ENCODE peak calls at places on chromosome 16, in six cellular contexts. F is cardiac fibroblast; Q is CD8-positive, alpha-beta memory T cell; I is HFF-Myc; C is AG10803; H is pancreas. B is an unnamed sample.

GRCh38 chr16:27228036-27228435 is 24.7 kb downstream of the KDM8 start:
- DNase-seq in F (no peak), Q (no peak), I (no peak), C (no peak), H (no peak), B (no peak)

GRCh38 chr16:86828653-86829052 is 250.3 kb downstream of the FOXL1 start:
- DNase-seq in F (no peak), Q (no peak), I (no peak), C (no peak), H (no peak), B (no peak)

GRCh38 chr16:19400709-19401108 is 17.0 kb upstream of the TMC5 start:
- DNase-seq in F (no peak), Q (no peak), I (no peak), C (no peak), H (no peak), B (no peak)

GRCh38 chr16:57826706-57827625 is 24.7 kb upstream of the KIFC3 start:
- DNase-seq in F (no peak), Q (no peak), I (no peak), C (no peak), H (peak), B (no peak)

GRCh38 chr16:17509194-17509593 is 38.4 kb upstream of the XYLT1 start:
- DNase-seq in F (no peak), Q (no peak), I (no peak), C (no peak), H (no peak), B (no peak)

GRCh38 chr16:85284138-85284897 is 172.0 kb upstream of the CIBAR2 start:
- DNase-seq in F (no peak), Q (no peak), I (no peak), C (no peak), H (no peak), B (no peak)

GRCh38 chr16:57859331-57859730 is 57.0 kb upstream of the KIFC3 start:
- DNase-seq in F (peak), Q (no peak), I (no peak), C (peak), H (no peak), B (no peak)

GRCh38 chr16:67654069-67654911 is 5.8 kb downstream of the ACD start:
- DNase-seq in F (no peak), Q (no peak), I (no peak), C (no peak), H (no peak), B (no peak)

GRCh38 chr16:87391324-87391949 is 699 bp upstream of the MAP1LC3B start:
- DNase-seq in F (peak), Q (no peak), I (no peak), C (peak), H (peak), B (no peak)

GRCh38 chr16:1991135-1991551 is 1.4 kb downstream of the SYNGR3 start:
- DNase-seq in F (no peak), Q (peak), I (no peak), C (no peak), H (no peak), B (no peak)

GRCh38 chr16:85859818-85860125 is 39.2 kb upstream of the IRF8 start:
- DNase-seq in F (no peak), Q (no peak), I (no peak), C (no peak), H (no peak), B (no peak)

GRCh38 chr16:85473909-85474640 is 139.0 kb upstream of the GSE1 start:
- DNase-seq in F (no peak), Q (no peak), I (no peak), C (peak), H (no peak), B (no peak)

GRCh38 chr16:20789130-20789529 is 17.1 kb downstream of the ERI2 start:
- DNase-seq in F (no peak), Q (no peak), I (no peak), C (no peak), H (no peak), B (no peak)

GRCh38 chr16:19804538-19805323 is 79.9 kb downstream of the GPRC5B start:
- DNase-seq in F (peak), Q (no peak), I (no peak), C (no peak), H (peak), B (peak)

GRCh38 chr16:89581861-89582563 is 6.5 kb downstream of the CPNE7 start:
- DNase-seq in F (peak), Q (no peak), I (no peak), C (peak), H (no peak), B (peak)

GRCh38 chr16:87375426-87376135 is 8.0 kb downstream of the FBXO31 start:
- DNase-seq in F (peak), Q (no peak), I (no peak), C (peak), H (no peak), B (no peak)

GRCh38 chr16:546909-547770 is 13.1 kb upstream of the PRR35 start:
- DNase-seq in F (peak), Q (peak), I (no peak), C (peak), H (peak), B (peak)

DNA sequence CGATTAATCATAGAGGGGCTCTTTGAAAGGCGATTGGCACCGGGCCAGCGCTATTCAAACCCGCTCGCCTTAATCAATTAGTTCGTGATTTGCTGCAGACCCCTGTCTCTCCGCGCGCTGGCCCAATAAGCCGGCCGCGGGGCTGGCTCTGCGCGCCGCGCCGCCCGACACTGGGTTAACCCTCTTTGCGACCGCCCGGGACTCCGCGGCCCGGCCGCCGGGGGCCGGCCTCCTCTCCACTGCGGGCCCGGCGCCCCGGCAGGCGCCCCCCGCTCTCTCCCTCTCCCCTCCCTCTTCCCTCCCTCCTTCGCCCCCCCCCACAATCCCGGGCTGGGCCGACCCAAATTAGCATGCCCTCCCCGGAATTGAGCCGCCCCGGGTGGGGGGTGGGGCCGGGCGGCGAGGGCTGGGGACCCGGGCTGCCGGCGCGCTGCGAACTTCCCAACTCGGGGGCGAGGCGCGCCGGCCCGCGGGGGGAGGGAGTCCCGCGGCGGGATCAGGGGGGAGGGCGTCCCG is 423 bp upstream of the SALL1 start:
- DNase-seq in F (peak), Q (no peak), I (peak), C (peak), H (no peak), B (no peak)
- H3K4me3 ChIP-seq in F (peak), Q (no peak), I (peak), C (peak), H (peak), B (peak)

GRCh38 chr16:76035689-76036088 is 241.5 kb upstream of the CNTNAP4 start:
- DNase-seq in F (no peak), Q (no peak), I (peak), C (no peak), H (no peak), B (no peak)
- H3K4me3 ChIP-seq in F (no peak), Q (no peak), I (no peak), C (no peak), H (no peak), B (no peak)

DNA sequence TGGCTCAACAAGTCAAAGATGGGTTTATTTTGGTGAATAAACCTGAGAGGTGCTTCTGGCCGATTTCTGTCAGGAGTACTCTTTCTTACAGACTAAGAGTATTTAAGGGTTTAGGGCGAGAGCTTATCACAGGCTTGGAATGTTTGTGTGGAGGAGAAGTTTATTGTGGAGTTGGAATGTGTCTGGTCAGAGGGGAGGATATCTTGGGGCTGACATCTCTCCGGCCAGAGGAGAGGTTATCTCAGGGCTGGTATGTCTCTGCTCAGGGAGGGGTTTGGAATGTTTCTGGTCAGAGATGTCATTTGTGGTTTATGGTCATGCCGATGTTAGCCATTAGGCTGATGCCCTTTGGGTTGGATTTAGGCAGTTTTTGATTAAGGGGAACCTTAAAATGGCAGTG is 236.4 kb upstream of the EEF2KMT start:
- DNase-seq in F (no peak), Q (no peak), I (no peak), C (no peak), H (no peak), B (no peak)
- H3K4me3 ChIP-seq in F (no peak), Q (no peak), I (no peak), C (no peak), H (no peak), B (no peak)

DNA sequence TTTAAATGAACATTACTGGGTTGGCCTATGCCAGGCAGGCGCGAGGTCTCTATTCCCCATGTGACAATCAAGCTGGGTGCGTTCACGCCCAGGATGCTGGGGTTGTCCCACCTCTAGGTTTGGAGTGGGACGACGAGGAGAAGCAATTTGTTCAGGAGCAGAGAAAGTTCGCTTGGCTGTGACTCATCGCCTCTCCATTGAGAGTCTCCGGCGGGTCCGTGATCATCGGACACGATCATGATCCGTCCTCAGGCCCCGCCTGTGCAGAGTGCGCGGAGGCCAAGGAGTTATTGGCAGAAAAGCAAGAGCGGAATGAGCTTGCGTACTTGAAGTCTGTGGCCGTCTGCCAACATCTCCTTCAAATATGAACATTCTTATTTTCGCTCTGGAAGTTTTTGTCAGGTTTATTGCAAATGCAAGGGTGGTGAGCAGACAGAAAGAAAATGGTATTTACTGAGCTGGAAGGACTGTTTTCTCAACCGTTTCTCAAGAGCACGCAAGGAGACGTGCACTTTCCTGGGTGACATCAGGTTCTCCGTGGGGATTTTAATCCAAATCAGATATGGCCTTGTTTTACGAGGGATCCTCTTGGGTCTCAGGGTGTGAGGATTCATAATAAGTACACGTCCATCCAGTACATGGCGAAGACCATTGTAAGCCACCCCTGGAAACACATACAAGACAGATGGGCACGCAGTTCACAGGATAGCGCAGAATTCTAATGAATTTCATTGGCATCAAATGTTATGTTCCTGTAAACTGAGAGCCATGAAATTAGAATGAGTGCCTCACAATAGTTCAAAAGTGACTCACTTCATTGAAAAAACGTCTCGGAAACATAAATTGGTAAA is 70.1 kb upstream of the CREBBP start:
- DNase-seq in F (peak), Q (no peak), I (peak), C (peak), H (no peak), B (peak)
- H3K4me3 ChIP-seq in F (peak), Q (no peak), I (peak), C (peak), H (no peak), B (peak)